ENCODE peak calls at places on chromosomes 2 and 18, in eight cellular contexts. One of them, this sample, is unnamed.

GRCh38 chr2:32289165-32290054 is 11.7 kb downstream of the YIPF4 start:
- DNase-seq in upper lobe of right lung: no peak
- DNase-seq in K562: no peak
- DNase-seq in pancreas: no peak
- DNase-seq in body of pancreas: no peak
- DNase-seq in left ventricle myocardium inferior: no peak
- DNase-seq in fibroblast of lung: peak
- DNase-seq in colonic mucosa: no peak
- DNase-seq in this sample: peak

GRCh38 chr18:14927701-14928100 is 179.7 kb downstream of the ANKRD30B start:
- DNase-seq in upper lobe of right lung: no peak
- DNase-seq in K562: no peak
- DNase-seq in pancreas: no peak
- DNase-seq in body of pancreas: no peak
- DNase-seq in left ventricle myocardium inferior: no peak
- DNase-seq in fibroblast of lung: no peak
- DNase-seq in colonic mucosa: no peak
- DNase-seq in this sample: no peak

GRCh38 chr18:47397671-47398319 is 146.3 kb upstream of the SKOR2 start:
- DNase-seq in upper lobe of right lung: no peak
- DNase-seq in K562: peak
- DNase-seq in pancreas: no peak
- DNase-seq in body of pancreas: peak
- DNase-seq in left ventricle myocardium inferior: no peak
- DNase-seq in fibroblast of lung: no peak
- DNase-seq in colonic mucosa: peak
- DNase-seq in this sample: no peak

GRCh38 chr2:30653847-30654246 is 153.4 kb downstream of the CAPN13 start:
- DNase-seq in upper lobe of right lung: no peak
- DNase-seq in K562: no peak
- DNase-seq in pancreas: no peak
- DNase-seq in body of pancreas: no peak
- DNase-seq in left ventricle myocardium inferior: peak
- DNase-seq in fibroblast of lung: no peak
- DNase-seq in colonic mucosa: no peak
- DNase-seq in this sample: no peak

GRCh38 chr18:48769006-48769646 is 181.6 kb downstream of the SMAD7 start:
- DNase-seq in upper lobe of right lung: no peak
- DNase-seq in K562: no peak
- DNase-seq in pancreas: no peak
- DNase-seq in body of pancreas: no peak
- DNase-seq in left ventricle myocardium inferior: no peak
- DNase-seq in fibroblast of lung: no peak
- DNase-seq in colonic mucosa: no peak
- DNase-seq in this sample: no peak

GRCh38 chr2:40284797-40285196 is 167.1 kb downstream of the SLC8A1 start:
- DNase-seq in upper lobe of right lung: no peak
- DNase-seq in K562: no peak
- DNase-seq in pancreas: no peak
- DNase-seq in body of pancreas: no peak
- DNase-seq in left ventricle myocardium inferior: no peak
- DNase-seq in fibroblast of lung: no peak
- DNase-seq in colonic mucosa: no peak
- DNase-seq in this sample: no peak

GRCh38 chr2:128414946-128415767 is 96.5 kb upstream of the HS6ST1 start:
- DNase-seq in upper lobe of right lung: peak
- DNase-seq in K562: no peak
- DNase-seq in pancreas: no peak
- DNase-seq in body of pancreas: no peak
- DNase-seq in left ventricle myocardium inferior: no peak
- DNase-seq in fibroblast of lung: no peak
- DNase-seq in colonic mucosa: peak
- DNase-seq in this sample: no peak

GRCh38 chr2:33013684-33014110 is 66.9 kb downstream of the LTBP1 start:
- DNase-seq in upper lobe of right lung: no peak
- DNase-seq in K562: no peak
- DNase-seq in pancreas: no peak
- DNase-seq in body of pancreas: no peak
- DNase-seq in left ventricle myocardium inferior: no peak
- DNase-seq in fibroblast of lung: no peak
- DNase-seq in colonic mucosa: no peak
- DNase-seq in this sample: peak

GRCh38 chr2:152405206-152406118 is 70.5 kb downstream of the FMNL2 start:
- DNase-seq in upper lobe of right lung: no peak
- DNase-seq in K562: no peak
- DNase-seq in pancreas: no peak
- DNase-seq in body of pancreas: no peak
- DNase-seq in left ventricle myocardium inferior: no peak
- DNase-seq in fibroblast of lung: no peak
- DNase-seq in colonic mucosa: peak
- DNase-seq in this sample: no peak

GRCh38 chr2:219059725-219060682 is 717 bp downstream of the IHH start:
- DNase-seq in upper lobe of right lung: peak
- DNase-seq in K562: no peak
- DNase-seq in pancreas: peak
- DNase-seq in body of pancreas: peak
- DNase-seq in left ventricle myocardium inferior: no peak
- DNase-seq in fibroblast of lung: no peak
- DNase-seq in colonic mucosa: no peak
- DNase-seq in this sample: no peak

GRCh38 chr2:493278-493677 is 183.9 kb downstream of the TMEM18 start:
- DNase-seq in upper lobe of right lung: no peak
- DNase-seq in K562: no peak
- DNase-seq in pancreas: no peak
- DNase-seq in body of pancreas: no peak
- DNase-seq in left ventricle myocardium inferior: no peak
- DNase-seq in fibroblast of lung: no peak
- DNase-seq in colonic mucosa: no peak
- DNase-seq in this sample: no peak

GRCh38 chr2:165746501-165746900 is 47.5 kb downstream of the GALNT3 start:
- DNase-seq in upper lobe of right lung: no peak
- DNase-seq in K562: no peak
- DNase-seq in pancreas: no peak
- DNase-seq in body of pancreas: no peak
- DNase-seq in left ventricle myocardium inferior: no peak
- DNase-seq in fibroblast of lung: no peak
- DNase-seq in colonic mucosa: no peak
- DNase-seq in this sample: no peak

GRCh38 chr2:29006986-29007301 is 25.8 kb downstream of the TOGARAM2 start:
- DNase-seq in upper lobe of right lung: no peak
- DNase-seq in K562: no peak
- DNase-seq in pancreas: no peak
- DNase-seq in body of pancreas: no peak
- DNase-seq in left ventricle myocardium inferior: no peak
- DNase-seq in fibroblast of lung: no peak
- DNase-seq in colonic mucosa: no peak
- DNase-seq in this sample: no peak

GRCh38 chr2:75018162-75018561 is 59.7 kb downstream of the POLE4 start:
- DNase-seq in upper lobe of right lung: no peak
- DNase-seq in K562: no peak
- DNase-seq in pancreas: no peak
- DNase-seq in body of pancreas: no peak
- DNase-seq in left ventricle myocardium inferior: no peak
- DNase-seq in fibroblast of lung: no peak
- DNase-seq in colonic mucosa: no peak
- DNase-seq in this sample: no peak

GRCh38 chr2:200171761-200172482 is 134.6 kb upstream of the SPATS2L start:
- DNase-seq in upper lobe of right lung: no peak
- DNase-seq in K562: peak
- DNase-seq in pancreas: no peak
- DNase-seq in body of pancreas: no peak
- DNase-seq in left ventricle myocardium inferior: no peak
- DNase-seq in fibroblast of lung: peak
- DNase-seq in colonic mucosa: no peak
- DNase-seq in this sample: peak

GRCh38 chr2:7009207-7009911 is 92.1 kb downstream of the RNF144A start:
- DNase-seq in upper lobe of right lung: no peak
- DNase-seq in K562: no peak
- DNase-seq in pancreas: no peak
- DNase-seq in body of pancreas: no peak
- DNase-seq in left ventricle myocardium inferior: no peak
- DNase-seq in fibroblast of lung: no peak
- DNase-seq in colonic mucosa: no peak
- DNase-seq in this sample: no peak

GRCh38 chr2:10120938-10121574 is 1.5 kb upstream of the RRM2 start:
- DNase-seq in upper lobe of right lung: no peak
- DNase-seq in K562: peak
- DNase-seq in pancreas: no peak
- DNase-seq in body of pancreas: peak
- DNase-seq in left ventricle myocardium inferior: no peak
- DNase-seq in fibroblast of lung: peak
- DNase-seq in colonic mucosa: peak
- DNase-seq in this sample: peak

GRCh38 chr2:224754129-224754528 is 38.0 kb upstream of the CCDC195 start:
- DNase-seq in upper lobe of right lung: no peak
- DNase-seq in K562: no peak
- DNase-seq in pancreas: no peak
- DNase-seq in body of pancreas: no peak
- DNase-seq in left ventricle myocardium inferior: no peak
- DNase-seq in fibroblast of lung: peak
- DNase-seq in colonic mucosa: no peak
- DNase-seq in this sample: peak

GRCh38 chr2:242034996-242035814 is 165.7 kb downstream of the RTP5 start:
- DNase-seq in upper lobe of right lung: peak
- DNase-seq in K562: no peak
- DNase-seq in pancreas: no peak
- DNase-seq in body of pancreas: no peak
- DNase-seq in left ventricle myocardium inferior: no peak
- DNase-seq in fibroblast of lung: no peak
- DNase-seq in colonic mucosa: no peak
- DNase-seq in this sample: no peak

GRCh38 chr2:121790276-121790956 is 35.0 kb downstream of the TSN start:
- DNase-seq in upper lobe of right lung: no peak
- DNase-seq in K562: no peak
- DNase-seq in pancreas: no peak
- DNase-seq in body of pancreas: no peak
- DNase-seq in left ventricle myocardium inferior: no peak
- DNase-seq in fibroblast of lung: peak
- DNase-seq in colonic mucosa: no peak
- DNase-seq in this sample: peak

GRCh38 chr2:120833127-120833675 is 97.5 kb downstream of the GLI2 start:
- DNase-seq in upper lobe of right lung: peak
- DNase-seq in K562: no peak
- DNase-seq in pancreas: no peak
- DNase-seq in body of pancreas: no peak
- DNase-seq in left ventricle myocardium inferior: no peak
- DNase-seq in fibroblast of lung: no peak
- DNase-seq in colonic mucosa: no peak
- DNase-seq in this sample: no peak

GRCh38 chr2:3179208-3179607 is 198.4 kb downstream of the EIPR1 start:
- DNase-seq in upper lobe of right lung: no peak
- DNase-seq in K562: no peak
- DNase-seq in pancreas: no peak
- DNase-seq in body of pancreas: no peak
- DNase-seq in left ventricle myocardium inferior: no peak
- DNase-seq in fibroblast of lung: no peak
- DNase-seq in colonic mucosa: no peak
- DNase-seq in this sample: no peak

GRCh38 chr2:170235860-170236638 is 58.1 kb downstream of the MYO3B start:
- DNase-seq in upper lobe of right lung: no peak
- DNase-seq in K562: peak
- DNase-seq in pancreas: no peak
- DNase-seq in body of pancreas: no peak
- DNase-seq in left ventricle myocardium inferior: no peak
- DNase-seq in fibroblast of lung: peak
- DNase-seq in colonic mucosa: no peak
- DNase-seq in this sample: peak

GRCh38 chr2:45776160-45776955 is 124.9 kb downstream of the PRKCE start:
- DNase-seq in upper lobe of right lung: no peak
- DNase-seq in K562: no peak
- DNase-seq in pancreas: no peak
- DNase-seq in body of pancreas: no peak
- DNase-seq in left ventricle myocardium inferior: no peak
- DNase-seq in fibroblast of lung: no peak
- DNase-seq in colonic mucosa: no peak
- DNase-seq in this sample: no peak
- H3K4me3 ChIP-seq in upper lobe of right lung: no peak
- H3K4me3 ChIP-seq in K562: no peak
- H3K4me3 ChIP-seq in pancreas: no peak
- H3K4me3 ChIP-seq in body of pancreas: no peak
- H3K4me3 ChIP-seq in left ventricle myocardium inferior: no peak
- H3K4me3 ChIP-seq in fibroblast of lung: no peak
- H3K4me3 ChIP-seq in colonic mucosa: no peak
- H3K4me3 ChIP-seq in this sample: no peak

GRCh38 chr2:234291765-234292204 is 205.1 kb downstream of the ARL4C start:
- DNase-seq in upper lobe of right lung: no peak
- DNase-seq in K562: no peak
- DNase-seq in pancreas: peak
- DNase-seq in body of pancreas: peak
- DNase-seq in left ventricle myocardium inferior: peak
- DNase-seq in fibroblast of lung: peak
- DNase-seq in colonic mucosa: peak
- DNase-seq in this sample: no peak

GRCh38 chr2:234292955-234293228 is 204.0 kb downstream of the ARL4C start:
- DNase-seq in upper lobe of right lung: no peak
- DNase-seq in K562: no peak
- DNase-seq in pancreas: no peak
- DNase-seq in body of pancreas: no peak
- DNase-seq in left ventricle myocardium inferior: no peak
- DNase-seq in fibroblast of lung: no peak
- DNase-seq in colonic mucosa: no peak
- DNase-seq in this sample: no peak

GRCh38 chr2:234292205-234292954 is 204.5 kb downstream of the ARL4C start:
- DNase-seq in upper lobe of right lung: no peak
- DNase-seq in K562: no peak
- DNase-seq in pancreas: no peak
- DNase-seq in body of pancreas: no peak
- DNase-seq in left ventricle myocardium inferior: no peak
- DNase-seq in fibroblast of lung: no peak
- DNase-seq in colonic mucosa: no peak
- DNase-seq in this sample: no peak

GRCh38 chr2:234290671-234291070 is 206.2 kb downstream of the ARL4C start:
- DNase-seq in upper lobe of right lung: no peak
- DNase-seq in K562: no peak
- DNase-seq in pancreas: no peak
- DNase-seq in body of pancreas: no peak
- DNase-seq in left ventricle myocardium inferior: no peak
- DNase-seq in fibroblast of lung: no peak
- DNase-seq in colonic mucosa: no peak
- DNase-seq in this sample: peak

GRCh38 chr2:234293973-234294372 is 202.9 kb downstream of the ARL4C start:
- DNase-seq in upper lobe of right lung: no peak
- DNase-seq in K562: no peak
- DNase-seq in pancreas: no peak
- DNase-seq in body of pancreas: no peak
- DNase-seq in left ventricle myocardium inferior: no peak
- DNase-seq in fibroblast of lung: no peak
- DNase-seq in colonic mucosa: no peak
- DNase-seq in this sample: no peak
- TF ChIP-seq CTCF in upper lobe of right lung: no peak
- TF ChIP-seq CTCF in K562: no peak
- TF ChIP-seq CTCF in pancreas: no peak
- TF ChIP-seq CTCF in body of pancreas: no peak
- TF ChIP-seq CTCF in left ventricle myocardium inferior: no peak
- TF ChIP-seq CTCF in fibroblast of lung: no peak
- TF ChIP-seq CTCF in colonic mucosa: no peak
- TF ChIP-seq CTCF in this sample: no peak

GRCh38 chr2:168222095-168222494 is 25.3 kb downstream of the STK39 start:
- DNase-seq in upper lobe of right lung: no peak
- DNase-seq in K562: no peak
- DNase-seq in pancreas: no peak
- DNase-seq in body of pancreas: no peak
- DNase-seq in left ventricle myocardium inferior: no peak
- DNase-seq in fibroblast of lung: no peak
- DNase-seq in colonic mucosa: no peak
- DNase-seq in this sample: no peak
- H3K4me3 ChIP-seq in upper lobe of right lung: no peak
- H3K4me3 ChIP-seq in K562: no peak
- H3K4me3 ChIP-seq in pancreas: no peak
- H3K4me3 ChIP-seq in body of pancreas: no peak
- H3K4me3 ChIP-seq in left ventricle myocardium inferior: no peak
- H3K4me3 ChIP-seq in fibroblast of lung: no peak
- H3K4me3 ChIP-seq in colonic mucosa: no peak
- H3K4me3 ChIP-seq in this sample: no peak

GRCh38 chr2:27021253-27021801 is 11.4 kb upstream of the TMEM214 start:
- DNase-seq in upper lobe of right lung: no peak
- DNase-seq in K562: no peak
- DNase-seq in pancreas: no peak
- DNase-seq in body of pancreas: no peak
- DNase-seq in left ventricle myocardium inferior: no peak
- DNase-seq in fibroblast of lung: no peak
- DNase-seq in colonic mucosa: peak
- DNase-seq in this sample: no peak
- TF ChIP-seq CTCF in upper lobe of right lung: no peak
- TF ChIP-seq CTCF in K562: no peak
- TF ChIP-seq CTCF in pancreas: no peak
- TF ChIP-seq CTCF in body of pancreas: no peak
- TF ChIP-seq CTCF in left ventricle myocardium inferior: no peak
- TF ChIP-seq CTCF in fibroblast of lung: no peak
- TF ChIP-seq CTCF in colonic mucosa: no peak
- TF ChIP-seq CTCF in this sample: no peak